ENCODE peak calls at places on chromosomes 2 and 18, in seven cellular contexts. Y is RKO; G is amniotic stem cell; V is left ventricle myocardium superior; Z is astrocyte of the spinal cord; X is caudate nucleus; A is activated CD4-positive, alpha-beta T cell treated with anti-CD3 and anti-CD28 coated beads for 36 hours. R is an unnamed sample.

GRCh38 chr2:149826471-149827125 is 239.0 kb upstream of the MMADHC start:
- DNase-seq in Y (no peak), G (no peak), V (no peak), Z (peak), X (no peak), A (no peak), R (peak)

GRCh38 chr2:228722311-228722710 is 540.8 kb upstream of the SPHKAP start:
- DNase-seq in Y (no peak), G (no peak), V (no peak), Z (no peak), X (no peak), A (no peak), R (no peak)

GRCh38 chr2:70132244-70133126 is 45.2 kb downstream of the PCBP1 start:
- DNase-seq in Y (peak), G (no peak), V (peak), Z (peak), X (peak), A (peak), R (peak)

GRCh38 chr2:10012963-10013461 is 30.3 kb upstream of the KLF11 start:
- DNase-seq in Y (no peak), G (no peak), V (no peak), Z (no peak), X (no peak), A (no peak), R (no peak)

GRCh38 chr2:3637311-3637675 is 20.7 kb upstream of the ALLC start:
- DNase-seq in Y (no peak), G (no peak), V (no peak), Z (no peak), X (no peak), A (no peak), R (no peak)

GRCh38 chr2:200396726-200397348 is 90.3 kb downstream of the SPATS2L start:
- DNase-seq in Y (no peak), G (no peak), V (no peak), Z (peak), X (no peak), A (no peak), R (peak)

GRCh38 chr18:64276736-64277135 is 127.8 kb upstream of the LINC00305 start:
- DNase-seq in Y (no peak), G (no peak), V (no peak), Z (no peak), X (no peak), A (no peak), R (no peak)

GRCh38 chr2:189522435-189523151 is 58.0 kb downstream of the SLC40A1 start:
- DNase-seq in Y (no peak), G (no peak), V (no peak), Z (no peak), X (no peak), A (no peak), R (peak)

GRCh38 chr2:177265834-177266817 is 1.6 kb upstream of the NFE2L2 start:
- DNase-seq in Y (no peak), G (peak), V (no peak), Z (peak), X (no peak), A (no peak), R (peak)

GRCh38 chr2:181586569-181587076 is 70.3 kb downstream of the CERKL start:
- DNase-seq in Y (no peak), G (no peak), V (no peak), Z (peak), X (no peak), A (peak), R (no peak)

GRCh38 chr2:54558976-54559410 is 102.9 kb downstream of the SPTBN1 start:
- DNase-seq in Y (peak), G (no peak), V (no peak), Z (peak), X (no peak), A (no peak), R (no peak)

GRCh38 chr2:24072259-24072658 is 3.9 kb downstream of the SF3B6 start:
- DNase-seq in Y (no peak), G (no peak), V (no peak), Z (no peak), X (no peak), A (no peak), R (no peak)

GRCh38 chr18:22494771-22495170 is 77.1 kb upstream of the CTAGE1 start:
- DNase-seq in Y (no peak), G (no peak), V (no peak), Z (peak), X (no peak), A (no peak), R (peak)

GRCh38 chr2:28348149-28348567 is 44.5 kb upstream of the FOSL2 start:
- DNase-seq in Y (no peak), G (no peak), V (no peak), Z (no peak), X (no peak), A (peak), R (no peak)

GRCh38 chr18:46672062-46672970 is 15.3 kb upstream of the LOXHD1 start:
- DNase-seq in Y (no peak), G (peak), V (no peak), Z (peak), X (no peak), A (no peak), R (no peak)